ENCODE peak calls at places on chromosomes 13 and 19, in ten cellular contexts. J, Y, G, B, D, Z, W, Q, A and X are unnamed samples.

GRCh38 chr13:63448654-63449053 is 2033.0 kb upstream of the PCDH20 start:
- DNase-seq in J (no peak), Y (no peak), G (no peak), B (no peak), D (no peak), Z (no peak), W (no peak), Q (no peak), A (no peak), X (no peak)

GRCh38 chr13:113903361-113903760 is 39.5 kb upstream of the GAS6 start:
- DNase-seq in J (peak), Y (no peak), G (no peak), B (no peak), D (peak), Z (peak), W (no peak), Q (no peak), A (no peak), X (no peak)

GRCh38 chr19:13817615-13818371 is 22.6 kb downstream of the ZSWIM4 start:
- DNase-seq in J (peak), Y (no peak), G (peak), B (peak), D (no peak), Z (no peak), W (no peak), Q (peak), A (no peak), X (no peak)

GRCh38 chr19:12994701-12995595 is at the start of gene NFIX:
- DNase-seq in J (peak), Y (peak), G (peak), B (no peak), D (no peak), Z (peak), W (peak), Q (peak), A (no peak), X (no peak)

GRCh38 chr19:19655051-19655594 is 8.4 kb downstream of the ATP13A1 start:
- DNase-seq in J (no peak), Y (no peak), G (peak), B (no peak), D (no peak), Z (peak), W (no peak), Q (no peak), A (no peak), X (no peak)

GRCh38 chr13:43664700-43665191 is 122.0 kb downstream of the ENOX1 start:
- DNase-seq in J (peak), Y (no peak), G (no peak), B (no peak), D (no peak), Z (no peak), W (no peak), Q (peak), A (no peak), X (no peak)

GRCh38 chr19:33860691-33861090 is 64.0 kb downstream of the KCTD15 start:
- DNase-seq in J (no peak), Y (no peak), G (peak), B (no peak), D (no peak), Z (no peak), W (no peak), Q (no peak), A (no peak), X (no peak)

GRCh38 chr13:27534108-27534975 is 84.0 kb upstream of the MTIF3 start:
- DNase-seq in J (no peak), Y (no peak), G (peak), B (no peak), D (no peak), Z (no peak), W (no peak), Q (peak), A (no peak), X (no peak)

GRCh38 chr13:113862766-113863510 is 938 bp downstream of the GAS6 start:
- DNase-seq in J (peak), Y (peak), G (no peak), B (peak), D (peak), Z (peak), W (no peak), Q (peak), A (no peak), X (no peak)

GRCh38 chr13:32023698-32024097 is 7.9 kb upstream of the FRY start:
- DNase-seq in J (no peak), Y (no peak), G (no peak), B (no peak), D (no peak), Z (no peak), W (no peak), Q (no peak), A (no peak), X (no peak)

GRCh38 chr13:61350351-61350750 is 65.3 kb downstream of the PCDH20 start:
- DNase-seq in J (no peak), Y (no peak), G (no peak), B (no peak), D (no peak), Z (no peak), W (no peak), Q (no peak), A (no peak), X (no peak)

GRCh38 chr13:107006646-107007045 is 438.7 kb upstream of the ARGLU1 start:
- DNase-seq in J (no peak), Y (no peak), G (no peak), B (no peak), D (no peak), Z (no peak), W (no peak), Q (no peak), A (no peak), X (no peak)

GRCh38 chr13:104854007-104854406 is 1681.5 kb downstream of the EFNB2 start:
- DNase-seq in J (no peak), Y (no peak), G (no peak), B (no peak), D (no peak), Z (no peak), W (no peak), Q (no peak), A (no peak), X (no peak)

GRCh38 chr13:106657104-106657503 is 89.2 kb upstream of the ARGLU1 start:
- DNase-seq in J (no peak), Y (no peak), G (no peak), B (no peak), D (no peak), Z (no peak), W (no peak), Q (no peak), A (no peak), X (no peak)

GRCh38 chr13:110388141-110388943 is 81.3 kb downstream of the COL4A2 start:
- DNase-seq in J (no peak), Y (no peak), G (no peak), B (no peak), D (peak), Z (no peak), W (no peak), Q (peak), A (no peak), X (peak)

GRCh38 chr13:64527561-64527960 is 2702.6 kb downstream of the PCDH9 start:
- DNase-seq in J (no peak), Y (no peak), G (no peak), B (no peak), D (no peak), Z (no peak), W (peak), Q (no peak), A (no peak), X (no peak)

GRCh38 chr13:108943842-108944241 is 314.4 kb downstream of the MYO16 start:
- DNase-seq in J (no peak), Y (no peak), G (no peak), B (no peak), D (no peak), Z (no peak), W (no peak), Q (no peak), A (no peak), X (no peak)

GRCh38 chr19:3503036-3503572 is 2.6 kb upstream of the DOHH start:
- DNase-seq in J (no peak), Y (no peak), G (no peak), B (no peak), D (no peak), Z (no peak), W (no peak), Q (no peak), A (no peak), X (no peak)

GRCh38 chr13:59024434-59024833 is 1139.3 kb downstream of the DIAPH3 start:
- DNase-seq in J (no peak), Y (peak), G (no peak), B (no peak), D (no peak), Z (no peak), W (no peak), Q (no peak), A (no peak), X (no peak)

GRCh38 chr19:41399525-41399924 is 1.9 kb downstream of the BCKDHA start:
- DNase-seq in J (no peak), Y (no peak), G (no peak), B (no peak), D (no peak), Z (no peak), W (no peak), Q (no peak), A (no peak), X (no peak)

GRCh38 chr19:41399091-41399490 is 1.5 kb downstream of the BCKDHA start:
- DNase-seq in J (no peak), Y (no peak), G (no peak), B (no peak), D (no peak), Z (no peak), W (no peak), Q (no peak), A (no peak), X (no peak)

GRCh38 chr19:41402010-41402409 is 4.4 kb downstream of the BCKDHA start:
- DNase-seq in J (no peak), Y (no peak), G (no peak), B (no peak), D (no peak), Z (no peak), W (no peak), Q (no peak), A (no peak), X (no peak)

GRCh38 chr19:41403181-41403970 is 5.8 kb downstream of the BCKDHA start:
- DNase-seq in J (no peak), Y (no peak), G (no peak), B (no peak), D (no peak), Z (no peak), W (no peak), Q (no peak), A (no peak), X (no peak)

GRCh38 chr19:41401483-41401882 is 3.9 kb downstream of the BCKDHA start:
- DNase-seq in J (no peak), Y (no peak), G (no peak), B (no peak), D (no peak), Z (no peak), W (no peak), Q (no peak), A (no peak), X (no peak)
- TF ChIP-seq POLR2AphosphoS5 in J (no peak), Y (no peak), G (no peak), B (no peak), D (no peak), Z (no peak), W (no peak), Q (no peak), A (no peak), X (no peak)

GRCh38 chr19:35856546-35857149 is at the start of gene KIRREL2:
- DNase-seq in J (no peak), Y (no peak), G (peak), B (peak), D (no peak), Z (no peak), W (no peak), Q (no peak), A (no peak), X (no peak)
- TF ChIP-seq POLR2AphosphoS5 in J (no peak), Y (no peak), G (no peak), B (no peak), D (no peak), Z (no peak), W (no peak), Q (no peak), A (no peak), X (no peak)

GRCh38 chr19:41882568-41883462 is at the start of gene ARHGEF1:
- DNase-seq in J (peak), Y (no peak), G (peak), B (peak), D (no peak), Z (peak), W (no peak), Q (peak), A (no peak), X (no peak)
- TF ChIP-seq POLR2AphosphoS5 in J (no peak), Y (no peak), G (peak), B (no peak), D (no peak), Z (no peak), W (no peak), Q (peak), A (peak), X (no peak)

DNA sequence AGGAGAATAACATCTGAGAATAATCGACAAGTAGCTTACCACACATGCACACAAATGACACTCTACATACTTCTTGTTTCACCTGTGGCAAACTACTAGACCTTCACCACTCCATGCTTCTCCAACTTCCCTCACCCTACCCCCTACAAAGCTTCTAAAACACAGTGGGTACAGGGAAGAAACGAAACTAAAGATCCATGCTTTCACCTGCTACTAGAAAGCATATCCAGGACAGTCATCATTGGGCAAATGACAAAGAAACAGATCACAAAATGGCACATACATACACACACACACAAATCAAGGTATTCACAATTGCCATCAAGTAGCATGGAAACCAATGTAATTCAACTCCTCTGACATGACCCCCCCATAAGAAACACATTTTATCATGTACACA is 10.6 kb downstream of the BRD4 start:
- DNase-seq in J (no peak), Y (no peak), G (no peak), B (no peak), D (no peak), Z (no peak), W (no peak), Q (no peak), A (no peak), X (no peak)
- TF ChIP-seq POLR2AphosphoS5 in J (no peak), Y (no peak), G (no peak), B (no peak), D (no peak), Z (no peak), W (no peak), Q (no peak), A (no peak), X (no peak)

GRCh38 chr19:55283548-55284393 is at the start of gene BRSK1:
- DNase-seq in J (peak), Y (no peak), G (no peak), B (peak), D (no peak), Z (no peak), W (no peak), Q (peak), A (peak), X (no peak)
- TF ChIP-seq POLR2AphosphoS5 in J (no peak), Y (no peak), G (no peak), B (no peak), D (no peak), Z (no peak), W (no peak), Q (no peak), A (no peak), X (no peak)

GRCh38 chr19:49098795-49099194 is 13.5 kb downstream of the SNRNP70 start:
- DNase-seq in J (peak), Y (no peak), G (no peak), B (no peak), D (no peak), Z (no peak), W (no peak), Q (no peak), A (no peak), X (no peak)

GRCh38 chr19:49091391-49092038 is 6.3 kb downstream of the SNRNP70 start:
- DNase-seq in J (no peak), Y (no peak), G (no peak), B (no peak), D (no peak), Z (no peak), W (no peak), Q (no peak), A (no peak), X (no peak)

GRCh38 chr19:49092686-49093085 is 7.4 kb downstream of the SNRNP70 start:
- DNase-seq in J (no peak), Y (no peak), G (no peak), B (no peak), D (no peak), Z (no peak), W (no peak), Q (no peak), A (no peak), X (no peak)

GRCh38 chr19:49097453-49098288 is 12.4 kb downstream of the SNRNP70 start:
- DNase-seq in J (peak), Y (peak), G (peak), B (peak), D (peak), Z (peak), W (peak), Q (peak), A (peak), X (no peak)

GRCh38 chr19:49094505-49095482 is 9.5 kb downstream of the SNRNP70 start:
- DNase-seq in J (no peak), Y (no peak), G (no peak), B (no peak), D (no peak), Z (no peak), W (no peak), Q (no peak), A (no peak), X (no peak)
- TF ChIP-seq POLR2AphosphoS5 in J (no peak), Y (peak), G (peak), B (peak), D (no peak), Z (no peak), W (no peak), Q (no peak), A (no peak), X (no peak)

GRCh38 chr13:98199480-98199879 is 22.4 kb upstream of the RNF113B start:
- DNase-seq in J (no peak), Y (no peak), G (no peak), B (no peak), D (no peak), Z (no peak), W (peak), Q (no peak), A (no peak), X (no peak)

GRCh38 chr13:98192008-98192407 is 14.9 kb upstream of the RNF113B start:
- DNase-seq in J (no peak), Y (no peak), G (no peak), B (no peak), D (no peak), Z (no peak), W (no peak), Q (no peak), A (no peak), X (no peak)

GRCh38 chr13:98190889-98191444 is 13.9 kb upstream of the RNF113B start:
- DNase-seq in J (no peak), Y (no peak), G (no peak), B (no peak), D (no peak), Z (no peak), W (peak), Q (no peak), A (no peak), X (no peak)

GRCh38 chr13:98198683-98199082 is 21.6 kb upstream of the RNF113B start:
- DNase-seq in J (no peak), Y (no peak), G (no peak), B (no peak), D (no peak), Z (no peak), W (no peak), Q (no peak), A (no peak), X (no peak)

DNA sequence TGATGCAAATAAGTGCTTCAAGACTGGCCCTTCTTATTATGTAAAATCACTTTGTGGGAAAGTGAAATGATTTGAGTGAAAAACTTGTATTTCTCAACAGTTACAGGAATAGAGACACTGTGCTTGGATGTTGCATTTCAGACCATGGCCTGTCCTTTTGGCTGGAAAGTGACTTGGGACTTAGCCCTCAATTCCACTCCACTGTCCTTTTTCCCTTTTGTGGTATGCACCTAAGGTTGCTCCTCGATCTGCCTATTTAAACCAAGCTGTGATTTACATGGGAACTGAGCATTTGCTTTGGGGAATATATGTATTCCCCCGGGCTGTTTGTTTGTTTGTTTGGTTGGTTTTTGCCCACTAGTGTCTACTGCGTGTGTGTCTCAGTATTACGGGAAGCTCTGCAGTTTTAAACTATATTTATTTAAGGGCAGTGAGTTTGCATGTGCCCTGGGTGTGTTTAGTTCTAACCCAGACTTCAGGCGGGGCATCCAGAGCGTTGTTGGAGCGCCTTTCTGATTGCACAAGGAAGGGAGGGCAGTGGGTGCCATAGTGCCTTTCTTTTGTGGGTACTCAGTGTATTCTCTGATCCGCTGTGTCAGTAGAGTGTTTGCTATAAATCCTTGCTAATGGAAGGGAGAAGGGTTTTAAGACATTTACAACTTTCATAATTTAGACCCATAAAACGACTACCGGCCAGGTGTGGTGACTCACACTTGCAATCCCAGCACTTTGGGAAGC is 18.2 kb upstream of the RNF113B start:
- DNase-seq in J (peak), Y (no peak), G (no peak), B (no peak), D (no peak), Z (no peak), W (no peak), Q (peak), A (no peak), X (no peak)
- TF ChIP-seq POLR2AphosphoS5 in J (no peak), Y (no peak), G (no peak), B (no peak), D (no peak), Z (no peak), W (no peak), Q (no peak), A (no peak), X (no peak)